ENCODE peak calls at places on chromosomes 13 and 19, in four cellular contexts. S is adrenal gland, V is heart right ventricle, A is HFF-Myc. B is an unnamed sample.

GRCh38 chr19:17719730-17720486 is 628 bp downstream of the MAP1S start:
- DNase-seq in S (no peak), V (peak), A (no peak), B (no peak)

GRCh38 chr13:59318320-59318930 is 845.3 kb downstream of the DIAPH3 start:
- DNase-seq in S (peak), V (peak), A (peak), B (peak)

GRCh38 chr13:61413572-61413971 is 2.1 kb downstream of the PCDH20 start:
- DNase-seq in S (no peak), V (no peak), A (no peak), B (no peak)

GRCh38 chr19:46299004-46299509 is 2.2 kb downstream of the HIF3A start:
- DNase-seq in S (peak), V (peak), A (peak), B (peak)

GRCh38 chr19:41705393-41706174 is 2.8 kb upstream of the CEACAM5 start:
- DNase-seq in S (no peak), V (no peak), A (no peak), B (peak)

GRCh38 chr13:35139591-35139990 is 197.5 kb downstream of the NBEA start:
- DNase-seq in S (no peak), V (no peak), A (peak), B (peak)

GRCh38 chr19:40530091-40530901 is 46.4 kb upstream of the SHKBP1 start:
- DNase-seq in S (peak), V (peak), A (no peak), B (no peak)

GRCh38 chr13:105787518-105788085 is 747.9 kb downstream of the EFNB2 start:
- DNase-seq in S (no peak), V (no peak), A (no peak), B (no peak)

GRCh38 chr19:50830266-50831025 is 2.9 kb downstream of the KLK15 start:
- DNase-seq in S (no peak), V (no peak), A (no peak), B (no peak)

GRCh38 chr13:22451345-22451744 is 729.4 kb upstream of the SGCG start:
- DNase-seq in S (peak), V (peak), A (no peak), B (peak)

GRCh38 chr13:99970761-99971575 is 599 bp downstream of the ZIC5 start:
- DNase-seq in S (no peak), V (no peak), A (no peak), B (no peak)

GRCh38 chr19:16125738-16126495 is 14.2 kb downstream of the RAB8A start:
- DNase-seq in S (no peak), V (no peak), A (no peak), B (no peak)

GRCh38 chr13:36432106-36432544 is at the start of gene CCNA1:
- DNase-seq in S (peak), V (peak), A (no peak), B (no peak)

DNA sequence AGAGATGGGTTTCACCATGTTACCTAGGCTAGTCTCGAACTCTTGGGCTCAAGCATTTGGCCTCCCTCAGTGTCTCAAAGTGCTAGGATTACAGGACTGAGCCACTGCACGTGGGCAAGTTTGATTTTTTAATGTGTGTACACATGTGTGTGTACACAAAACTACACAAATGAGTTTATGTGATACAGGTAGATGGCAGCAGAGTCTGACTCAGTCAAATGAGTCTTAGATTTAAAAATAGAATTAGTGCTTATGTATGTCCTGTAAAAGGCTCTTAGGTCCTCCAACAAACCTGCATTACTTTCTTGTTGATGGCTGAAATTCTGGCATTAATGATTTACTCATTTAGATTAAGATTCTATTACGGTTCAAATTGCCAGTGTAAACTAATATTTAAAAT is 293.7 kb downstream of the PCDH17 start:
- DNase-seq in S (no peak), V (no peak), A (no peak), B (no peak)
- TF ChIP-seq CTCF in S (no peak), V (no peak), A (no peak), B (no peak)

GRCh38 chr13:33033361-33033812 is 17.2 kb downstream of the KL start:
- DNase-seq in S (no peak), V (no peak), A (no peak), B (peak)
- H3K4me3 ChIP-seq in S (no peak), V (no peak), A (no peak), B (no peak)

GRCh38 chr13:45682494-45683008 is 19.6 kb upstream of the CBY2 start:
- DNase-seq in S (no peak), V (no peak), A (no peak), B (no peak)

GRCh38 chr13:45678282-45678681 is 23.8 kb upstream of the CBY2 start:
- DNase-seq in S (no peak), V (no peak), A (no peak), B (no peak)

GRCh38 chr13:45681101-45681500 is 21.0 kb upstream of the CBY2 start:
- DNase-seq in S (no peak), V (no peak), A (no peak), B (no peak)

GRCh38 chr13:45683701-45684100 is 18.4 kb upstream of the CBY2 start:
- DNase-seq in S (no peak), V (no peak), A (no peak), B (no peak)
- TF ChIP-seq CTCF in S (no peak), V (no peak), A (peak), B (peak)

DNA sequence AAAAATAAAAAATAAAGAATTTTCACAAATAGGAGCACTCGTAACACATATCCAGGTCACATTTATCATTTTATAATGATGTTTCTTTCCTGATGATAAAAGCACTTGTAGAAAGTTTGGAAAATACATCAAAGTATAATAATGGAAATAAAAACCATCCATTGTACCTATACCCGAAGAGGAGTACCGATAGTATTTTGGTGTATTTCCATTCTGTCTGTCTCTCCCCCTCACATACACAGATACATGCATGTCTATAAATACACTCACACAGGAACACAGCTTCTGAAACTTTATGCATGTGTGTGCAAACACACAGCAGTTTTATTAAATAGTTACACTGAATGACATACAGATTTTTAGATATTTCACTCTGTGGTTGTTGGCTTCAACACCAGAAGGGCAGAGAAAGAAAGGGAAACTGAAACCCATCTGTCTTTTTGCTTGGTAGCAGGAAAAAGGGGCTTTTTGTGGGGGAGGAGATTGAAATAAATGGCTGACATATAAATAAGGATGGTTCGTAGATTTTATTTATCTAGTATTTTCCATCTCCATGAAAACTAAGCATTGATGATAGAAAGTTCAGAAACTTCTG is 114.8 kb downstream of the LRCH1 start:
- DNase-seq in S (no peak), V (no peak), A (no peak), B (peak)
- H3K4me3 ChIP-seq in S (no peak), V (no peak), A (no peak), B (peak)

DNA sequence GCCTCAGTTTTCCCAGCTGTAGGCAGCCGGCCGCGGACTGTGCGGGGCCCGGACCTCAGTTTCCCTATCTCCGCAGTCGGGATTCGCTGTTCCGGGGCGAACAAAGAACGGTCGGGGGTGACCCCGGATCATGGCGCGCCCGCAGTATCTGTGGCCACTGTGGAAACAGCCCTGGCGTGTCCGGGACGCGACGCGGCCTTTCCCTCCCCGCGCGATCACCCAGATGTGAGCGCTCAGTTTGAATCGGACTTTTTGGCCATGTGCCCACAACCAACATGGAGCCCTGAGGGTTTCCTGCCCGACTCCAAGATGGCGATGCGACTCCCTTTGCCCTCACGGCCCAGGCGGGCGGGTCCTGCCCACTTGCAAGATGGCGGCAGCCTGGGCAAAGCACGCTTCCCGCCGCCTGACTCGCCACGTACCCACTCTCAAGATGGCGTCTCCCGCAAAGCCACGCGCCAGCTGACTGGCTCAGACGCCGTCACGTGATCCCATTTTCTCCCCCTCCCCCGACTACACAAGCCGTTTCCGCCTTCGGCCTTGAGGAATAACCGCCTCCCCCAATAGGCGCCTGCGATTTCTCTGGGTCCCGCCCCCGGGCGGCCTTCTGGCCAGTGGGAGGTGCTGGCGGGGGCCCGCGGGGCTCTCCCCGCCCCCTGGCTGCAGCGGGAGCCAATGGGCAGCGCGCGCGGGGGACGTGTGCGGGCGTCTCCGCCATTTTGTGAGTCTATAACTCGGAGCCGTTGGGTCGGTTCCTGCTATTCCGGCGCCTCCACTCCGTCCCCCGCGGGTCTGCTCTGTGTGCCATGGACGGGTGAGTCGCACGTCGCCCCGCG is at the start of gene PTBP1:
- DNase-seq in S (peak), V (peak), A (peak), B (peak)
- TF ChIP-seq CTCF in S (peak), V (peak), A (no peak), B (peak)